ENCODE peak calls at places on chromosomes 6 and 20, in four cellular contexts. N, T, E and M are unnamed samples.

GRCh38 chr20:32356935-32357868 is 929 bp upstream of the ASXL1 start:
- DNase-seq in N (no peak), T (no peak), E (peak), M (no peak)

GRCh38 chr6:84623956-84624680 is 140.3 kb downstream of the TBX18 start:
- DNase-seq in N (no peak), T (no peak), E (peak), M (no peak)

GRCh38 chr20:20364016-20364746 is 3.7 kb upstream of the INSM1 start:
- DNase-seq in N (no peak), T (no peak), E (no peak), M (no peak)

GRCh38 chr20:2289475-2289874 is 6.3 kb upstream of the TGM3 start:
- DNase-seq in N (no peak), T (no peak), E (no peak), M (no peak)

GRCh38 chr6:132132911-132133639 is 181.9 kb upstream of the CCN2 start:
- DNase-seq in N (no peak), T (no peak), E (peak), M (no peak)

GRCh38 chr20:32125511-32125910 is 16.0 kb downstream of the TM9SF4 start:
- DNase-seq in N (no peak), T (no peak), E (no peak), M (no peak)

GRCh38 chr20:48294196-48294595 is 508.9 kb upstream of the SULF2 start:
- DNase-seq in N (no peak), T (no peak), E (no peak), M (no peak)

GRCh38 chr6:48541669-48542068 is 430.7 kb upstream of the PTCHD4 start:
- DNase-seq in N (no peak), T (no peak), E (peak), M (no peak)

GRCh38 chr20:32440069-32440757 is 82.1 kb downstream of the ASXL1 start:
- DNase-seq in N (no peak), T (no peak), E (no peak), M (no peak)

GRCh38 chr6:42136508-42137191 is 5.8 kb downstream of the C6orf132 start:
- DNase-seq in N (peak), T (no peak), E (peak), M (no peak)

GRCh38 chr20:53950031-53950430 is 120.4 kb downstream of the BCAS1 start:
- DNase-seq in N (no peak), T (no peak), E (no peak), M (no peak)

GRCh38 chr6:158194487-158195280 is 26.5 kb downstream of the GTF2H5 start:
- DNase-seq in N (no peak), T (no peak), E (no peak), M (no peak)

GRCh38 chr6:7541175-7542064 is at the start of gene DSP:
- DNase-seq in N (peak), T (no peak), E (no peak), M (peak)

GRCh38 chr6:36387440-36388303 is at the start of gene ETV7:
- DNase-seq in N (peak), T (peak), E (no peak), M (peak)

GRCh38 chr6:51885957-51886356 is 201.5 kb downstream of the PKHD1 start:
- DNase-seq in N (no peak), T (no peak), E (no peak), M (no peak)

GRCh38 chr6:74044417-74045096 is 348.6 kb downstream of the CD109 start:
- DNase-seq in N (no peak), T (no peak), E (peak), M (no peak)